ENCODE peak calls at places on chromosomes 7 and 10, in six cellular contexts. B is GM23248, S is Caco-2, U is hepatocyte, Z is esophagus squamous epithelium, F is upper lobe of right lung. O is an unnamed sample.

GRCh38 chr10:47438857-47439474 is 44.9 kb downstream of the ANXA8 start:
- DNase-seq in Z (no peak), F (peak; percentile 45), B (peak; percentile 90), U (peak; percentile 87), S (peak; percentile 85), O (peak; percentile 10)

GRCh38 chr7:151060416-151061234 is 1.2 kb downstream of the SLC4A2 start:
- DNase-seq in S (no peak), F (peak; percentile 80), U (peak; percentile 56), Z (no peak), B (peak; percentile 66), O (peak; percentile 51)

GRCh38 chr10:102517553-102517952 is 13.8 kb downstream of the SUFU start:
- DNase-seq in F (no peak), U (peak; percentile 32), B (peak; percentile 67), Z (no peak), S (no peak), O (no peak)

GRCh38 chr7:1673581-1674102 is 3.6 kb downstream of the ELFN1 start:
- DNase-seq in Z (no peak), F (peak; percentile 41), B (no peak), S (no peak), U (no peak), O (no peak)

GRCh38 chr10:30384791-30385201 is 35.7 kb upstream of the MTPAP start:
- DNase-seq in S (peak; percentile 55), U (peak; percentile 51), B (peak; percentile 67), Z (no peak), F (peak; percentile 54), O (peak; percentile 48)

GRCh38 chr7:155965010-155965409 is 152.7 kb upstream of the SHH start:
- DNase-seq in F (no peak), B (no peak), S (no peak), U (no peak), Z (no peak), O (no peak)

GRCh38 chr7:84247591-84247990 is 53.0 kb upstream of the SEMA3A start:
- DNase-seq in F (no peak), U (no peak), S (no peak), Z (no peak), B (peak; percentile 57), O (no peak)

GRCh38 chr7:140367528-140367927 is 30.8 kb downstream of the SLC37A3 start:
- DNase-seq in Z (no peak), F (no peak), B (no peak), U (no peak), S (no peak), O (no peak)

GRCh38 chr7:47470567-47471357 is 111.1 kb downstream of the TNS3 start:
- DNase-seq in S (peak; percentile 90), Z (no peak), F (no peak), U (peak; percentile 75), B (peak; percentile 13), O (no peak)

GRCh38 chr10:33732176-33733025 is 397.9 kb upstream of the NRP1 start:
- DNase-seq in Z (no peak), U (peak; percentile 27), S (no peak), F (no peak), B (no peak), O (no peak)

GRCh38 chr10:49614242-49615198 is 683 bp downstream of the CHAT start:
- DNase-seq in B (no peak), U (no peak), F (peak; percentile 64), Z (no peak), S (no peak), O (peak; percentile 5)

GRCh38 chr10:49612513-49613159 is 1.2 kb upstream of the CHAT start:
- DNase-seq in B (no peak), U (no peak), Z (no peak), F (peak; percentile 58), S (no peak), O (peak; percentile 19)

GRCh38 chr10:49611815-49612512 is 1.9 kb downstream of the SLC18A3 start:
- DNase-seq in F (peak; percentile 46), Z (no peak), U (no peak), S (no peak), B (no peak), O (no peak)

GRCh38 chr10:49613882-49614241 is at the start of gene CHAT:
- DNase-seq in Z (no peak), B (no peak), U (no peak), S (no peak), F (no peak), O (no peak)

DNA sequence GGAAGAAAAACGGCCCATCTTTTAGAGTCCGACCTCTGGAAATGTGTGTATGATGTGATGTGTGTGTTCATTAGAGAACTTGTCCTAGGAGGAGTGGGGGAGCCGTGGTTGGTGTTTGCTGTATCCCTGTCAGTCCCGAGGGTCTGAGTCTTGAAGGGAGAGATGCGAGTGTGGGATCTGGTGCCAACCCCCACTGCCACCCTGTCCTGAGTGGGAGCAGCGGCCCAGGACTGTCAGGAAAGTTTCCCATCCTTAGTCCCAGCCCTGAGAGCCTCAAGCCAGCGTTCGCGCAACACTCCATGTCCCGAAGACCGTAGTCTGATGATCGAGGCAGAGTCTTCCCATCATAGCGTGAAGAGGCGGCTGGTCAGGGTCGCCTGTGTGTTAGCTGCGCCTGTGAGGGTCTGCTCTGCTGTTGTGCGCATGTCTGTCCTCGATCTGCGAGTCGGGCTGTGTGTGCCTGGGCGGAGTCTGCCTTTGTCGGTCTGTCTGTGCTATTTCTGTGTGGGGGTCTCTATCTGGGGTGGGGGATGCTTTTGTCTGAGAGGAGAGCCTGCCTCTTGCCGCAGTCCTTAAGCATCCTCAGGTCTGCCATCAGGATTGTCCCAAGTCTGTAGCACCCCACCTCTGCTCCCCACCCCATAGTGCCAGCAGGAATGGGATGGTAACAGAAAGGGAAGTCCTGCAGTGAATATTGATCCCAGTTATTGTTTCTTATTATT is 516 bp upstream of the CHAT start:
- DNase-seq in Z (no peak), U (no peak), F (peak; percentile 42), S (no peak), B (no peak), O (no peak)
- H3K27me3 ChIP-seq in Z (peaks cover 38% of the 10 kb centered on the region), U (peaks cover 99% of the 10 kb centered on the region), F (peaks cover 91% of the 10 kb centered on the region), S (no peaks in the 10 kb centered on the region), B (peaks cover 84% of the 10 kb centered on the region), O (peaks cover 53% of the 10 kb centered on the region)

DNA sequence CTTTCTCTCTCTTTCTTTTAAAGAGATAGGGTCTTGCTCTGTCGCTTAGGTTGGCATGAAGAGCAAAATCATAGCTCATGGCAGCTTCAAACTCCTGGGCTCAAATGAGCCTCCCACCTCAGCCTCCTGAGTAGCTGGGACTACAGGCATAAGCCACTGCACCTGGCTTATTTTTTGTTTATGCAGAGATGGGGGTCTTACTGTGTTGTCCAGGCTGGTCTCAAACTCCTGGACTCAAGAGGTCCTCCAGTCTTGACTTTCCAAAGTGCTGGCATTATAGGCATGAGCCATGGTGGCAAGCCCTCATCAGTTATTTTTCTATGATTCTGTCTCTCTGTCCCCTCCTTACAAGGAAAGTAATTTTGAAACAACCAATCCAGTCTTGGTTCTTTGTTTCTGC is 1.1 kb upstream of the BAG3 start:
- DNase-seq in Z (no peak), U (no peak), S (no peak), B (no peak), F (no peak), O (no peak)
- H3K4me3 ChIP-seq in Z (no peak overlapping the region), U (no peak overlapping the region), S (no peak overlapping the region), B (no peak overlapping the region), F (no peak overlapping the region), O (no peak overlapping the region)

GRCh38 chr10:77835669-77836086 is 90.9 kb downstream of the DLG5 start:
- DNase-seq in Z (no peak), U (no peak), F (no peak), S (no peak), B (no peak), O (no peak)

GRCh38 chr10:77834943-77835668 is 91.4 kb downstream of the DLG5 start:
- DNase-seq in Z (no peak), F (no peak), S (no peak), B (no peak), U (no peak), O (no peak)

GRCh38 chr10:77837248-77837924 is 89.2 kb downstream of the DLG5 start:
- DNase-seq in B (peak; percentile 29), F (no peak), S (peak; percentile 28), U (no peak), Z (no peak), O (peak; percentile 59)

GRCh38 chr10:77837925-77838595 is 88.5 kb downstream of the DLG5 start:
- DNase-seq in Z (no peak), U (no peak), F (no peak), B (no peak), S (no peak), O (no peak)

GRCh38 chr10:77836299-77836820 is 90.2 kb downstream of the DLG5 start:
- DNase-seq in U (no peak), B (peak; percentile 54), Z (no peak), F (no peak), S (no peak), O (peak; percentile 60)
- H3K36me3 ChIP-seq in U (no peaks in the 10 kb centered on the region), B (no peaks in the 10 kb centered on the region), Z (peaks cover 22% of the 10 kb centered on the region), F (peaks cover 44% of the 10 kb centered on the region), S (peaks cover 8% of the 10 kb centered on the region), O (peaks cover 30% of the 10 kb centered on the region)

GRCh38 chr10:95785942-95786669 is 30.1 kb downstream of the ENTPD1 start:
- DNase-seq in Z (no peak), U (no peak), B (no peak), F (no peak), S (no peak), O (no peak)

GRCh38 chr10:95785317-95785716 is 29.4 kb downstream of the ENTPD1 start:
- DNase-seq in Z (no peak), U (no peak), B (no peak), S (no peak), F (no peak), O (no peak)

GRCh38 chr10:95784279-95784913 is 28.4 kb downstream of the ENTPD1 start:
- DNase-seq in F (no peak), B (no peak), S (no peak), U (no peak), Z (no peak), O (no peak)

GRCh38 chr10:95783741-95784140 is 27.8 kb downstream of the ENTPD1 start:
- DNase-seq in Z (no peak), B (no peak), S (no peak), F (no peak), U (no peak), O (no peak)

DNA sequence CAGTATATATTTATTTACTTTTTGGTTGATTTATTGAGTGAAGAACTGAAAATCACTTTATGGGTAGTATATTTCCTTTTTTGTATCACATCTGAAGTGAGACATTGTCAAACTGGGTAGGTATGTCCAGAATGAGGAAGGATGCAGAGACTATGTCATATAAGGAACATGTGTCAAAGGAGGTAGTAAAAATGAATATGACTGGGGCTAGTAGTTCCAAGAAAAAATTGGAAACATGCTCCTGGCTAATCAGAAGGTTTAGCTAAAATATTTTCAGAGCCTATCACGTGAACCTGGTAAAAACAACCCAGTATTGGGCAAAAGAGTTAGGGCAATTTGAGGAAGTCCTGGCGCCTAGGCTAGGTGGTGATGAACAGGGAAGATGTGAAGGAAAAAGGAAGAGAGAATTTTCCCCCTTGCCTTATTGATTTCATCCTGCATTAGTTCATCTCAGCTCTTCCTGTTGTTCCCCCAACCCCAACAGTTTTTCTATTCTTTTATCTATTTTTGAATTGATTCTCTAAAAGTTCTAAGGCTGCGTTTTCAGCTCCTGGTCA is 26.4 kb downstream of the ENTPD1 start:
- DNase-seq in U (no peak), B (no peak), F (no peak), Z (no peak), S (no peak), O (no peak)
- H3K27me3 ChIP-seq in U (no peaks in the 10 kb centered on the region), B (no peaks in the 10 kb centered on the region), F (no peaks in the 10 kb centered on the region), Z (no peaks in the 10 kb centered on the region), S (no peaks in the 10 kb centered on the region), O (no peaks in the 10 kb centered on the region)

O was measured in HAP-1.